ENCODE peak calls at places on chromosomes 3 and 15, in nine cellular contexts. L, H, N, O, B, W, D, S and R are unnamed samples.
A peak's percentile ranks its signal among the peaks of the same experiment; 100 is the strongest.

GRCh38 chr15:68148039-68148438 is 57.1 kb downstream of the CALML4 start:
- DNase-seq in L (no peak), H (no peak), N (no peak), O (no peak), B (no peak), W (no peak), D (no peak), S (no peak), R (no peak)

GRCh38 chr15:67021455-67021854 is 43.9 kb upstream of the SMAD3 start:
- DNase-seq in L (no peak), H (no peak), N (no peak), O (no peak), B (no peak), W (no peak), D (no peak), S (no peak), R (no peak)

GRCh38 chr3:61650276-61650675 is 88.9 kb downstream of the PTPRG start:
- DNase-seq in L (no peak), H (no peak), N (peak; percentile 74), O (no peak), B (peak; percentile 49), W (no peak), D (no peak), S (peak; percentile 74), R (no peak)

GRCh38 chr3:125057186-125057850 is 1.5 kb upstream of the HEG1 start:
- DNase-seq in L (no peak), H (peak; percentile 87), N (peak; percentile 61), O (no peak), B (no peak), W (no peak), D (no peak), S (peak; percentile 50), R (no peak)

GRCh38 chr3:96966181-96966929 is 152.0 kb downstream of the EPHA6 start:
- DNase-seq in L (no peak), H (no peak), N (no peak), O (no peak), B (no peak), W (no peak), D (no peak), S (no peak), R (no peak)

GRCh38 chr15:29570121-29570930 is 251.9 kb downstream of the TJP1 start:
- DNase-seq in L (peak; percentile 41), H (peak; percentile 5), N (no peak), O (no peak), B (peak; percentile 10), W (peak; percentile 12), D (no peak), S (no peak), R (peak; percentile 18)

GRCh38 chr15:59283717-59284336 is 77.2 kb downstream of the LDHAL6B start:
- DNase-seq in L (no peak), H (no peak), N (no peak), O (no peak), B (peak; percentile 88), W (no peak), D (no peak), S (no peak), R (no peak)

GRCh38 chr3:50594253-50594785 is 17.3 kb downstream of the CISH start:
- DNase-seq in L (no peak), H (no peak), N (no peak), O (no peak), B (no peak), W (no peak), D (no peak), S (no peak), R (no peak)

GRCh38 chr3:21912656-21913055 is 161.6 kb upstream of the ZNF385D start:
- DNase-seq in L (no peak), H (no peak), N (no peak), O (no peak), B (no peak), W (no peak), D (no peak), S (no peak), R (no peak)

GRCh38 chr3:13103416-13104058 is 30.3 kb upstream of the IQSEC1 start:
- DNase-seq in L (no peak), H (no peak), N (no peak), O (no peak), B (no peak), W (no peak), D (no peak), S (no peak), R (no peak)

GRCh38 chr3:130896101-130896500 is 2.2 kb downstream of the ATP2C1 start:
- DNase-seq in L (no peak), H (no peak), N (no peak), O (peak; percentile 64), B (no peak), W (peak; percentile 10), D (no peak), S (no peak), R (no peak)

GRCh38 chr3:43378066-43378935 is 92.0 kb downstream of the SNRK start:
- DNase-seq in L (no peak), H (peak; percentile 43), N (peak; percentile 44), O (peak; percentile 81), B (peak; percentile 55), W (peak; percentile 23), D (no peak), S (no peak), R (peak; percentile 64)

GRCh38 chr15:56325186-56325585 is 40.0 kb upstream of the TEX9 start:
- DNase-seq in L (no peak), H (no peak), N (no peak), O (no peak), B (no peak), W (no peak), D (no peak), S (no peak), R (no peak)

GRCh38 chr15:34241376-34242350 is 16.8 kb downstream of the EMC4 start:
- DNase-seq in L (no peak), H (peak; percentile 55), N (no peak), O (peak; percentile 76), B (peak; percentile 18), W (peak; percentile 31), D (no peak), S (no peak), R (peak; percentile 26)

GRCh38 chr15:50484781-50485180 is 60.6 kb downstream of the USP8 start:
- DNase-seq in L (no peak), H (no peak), N (no peak), O (no peak), B (no peak), W (no peak), D (no peak), S (no peak), R (no peak)

GRCh38 chr3:194135806-194136518 is at the start of gene HES1:
- DNase-seq in L (peak; percentile 96), H (peak; percentile 99), N (peak; percentile 98), O (peak; percentile 85), B (peak; percentile 95), W (peak; percentile 98), D (peak; percentile 91), S (peak; percentile 93), R (peak; percentile 94)

GRCh38 chr15:44010114-44010513 is 183.3 kb downstream of the WDR76 start:
- DNase-seq in L (no peak), H (peak; percentile 29), N (no peak), O (no peak), B (no peak), W (no peak), D (no peak), S (no peak), R (no peak)

GRCh38 chr15:60414016-60414682 is 16.4 kb upstream of the ANXA2 start:
- DNase-seq in L (no peak), H (peak; percentile 58), N (no peak), O (no peak), B (no peak), W (no peak), D (no peak), S (no peak), R (no peak)

GRCh38 chr3:67357610-67358458 is 296.6 kb downstream of the SUCLG2 start:
- DNase-seq in L (peak; percentile 37), H (peak; percentile 40), N (no peak), O (peak; percentile 8), B (no peak), W (peak; percentile 26), D (no peak), S (no peak), R (peak; percentile 55)

GRCh38 chr3:42735021-42735420 is 32.4 kb upstream of the HHATL start:
- DNase-seq in L (no peak), H (no peak), N (no peak), O (no peak), B (no peak), W (no peak), D (peak; percentile 10), S (no peak), R (no peak)

GRCh38 chr3:136604961-136605360 is 147.2 kb downstream of the STAG1 start:
- DNase-seq in L (no peak), H (no peak), N (no peak), O (peak; percentile 20), B (no peak), W (no peak), D (no peak), S (no peak), R (no peak)

GRCh38 chr15:80152896-80153876 is at the start of gene FAH:
- DNase-seq in L (no peak), H (peak; percentile 85), N (peak; percentile 54), O (peak; percentile 75), B (peak; percentile 36), W (peak; percentile 42), D (no peak), S (no peak), R (peak; percentile 52)

GRCh38 chr3:180755553-180755952 is 76.3 kb upstream of the CCDC39 start:
- DNase-seq in L (no peak), H (no peak), N (no peak), O (no peak), B (no peak), W (no peak), D (no peak), S (no peak), R (no peak)
- H3K9me3 ChIP-seq in L (no peaks in the 10 kb centered on the region), H (no peaks in the 10 kb centered on the region), N (no peaks in the 10 kb centered on the region), O (no peaks in the 10 kb centered on the region), B (no peaks in the 10 kb centered on the region), W (no peaks in the 10 kb centered on the region), D (peaks cover 3% of the 10 kb centered on the region), S (no peaks in the 10 kb centered on the region), R (no peaks in the 10 kb centered on the region)

GRCh38 chr15:91652610-91653207 is 200.8 kb upstream of the SLCO3A1 start:
- DNase-seq in L (no peak), H (no peak), N (no peak), O (no peak), B (no peak), W (peak; percentile 65), D (no peak), S (no peak), R (no peak)
- H3K36me3 ChIP-seq in L (no peaks in the 10 kb centered on the region), H (no peaks in the 10 kb centered on the region), N (no peaks in the 10 kb centered on the region), O (no peaks in the 10 kb centered on the region), B (no peaks in the 10 kb centered on the region), W (no peaks in the 10 kb centered on the region), D (no peaks in the 10 kb centered on the region), S (no peaks in the 10 kb centered on the region), R (no peaks in the 10 kb centered on the region)

GRCh38 chr3:115100172-115100571 is 46.9 kb downstream of the ZBTB20 start:
- DNase-seq in L (no peak), H (peak; percentile 75), N (peak; percentile 23), O (peak; percentile 59), B (no peak), W (peak; percentile 71), D (no peak), S (no peak), R (no peak)
- H3K4me3 ChIP-seq in L (peak overlapping the region; percentile 39), H (no peak overlapping the region), N (no peak overlapping the region), O (peak overlapping the region; percentile 87), B (peak overlapping the region; percentile 51), W (peak overlapping the region; percentile 44), D (peak overlapping the region; percentile 14), S (peak overlapping the region; percentile 25), R (no peak overlapping the region)

DNA sequence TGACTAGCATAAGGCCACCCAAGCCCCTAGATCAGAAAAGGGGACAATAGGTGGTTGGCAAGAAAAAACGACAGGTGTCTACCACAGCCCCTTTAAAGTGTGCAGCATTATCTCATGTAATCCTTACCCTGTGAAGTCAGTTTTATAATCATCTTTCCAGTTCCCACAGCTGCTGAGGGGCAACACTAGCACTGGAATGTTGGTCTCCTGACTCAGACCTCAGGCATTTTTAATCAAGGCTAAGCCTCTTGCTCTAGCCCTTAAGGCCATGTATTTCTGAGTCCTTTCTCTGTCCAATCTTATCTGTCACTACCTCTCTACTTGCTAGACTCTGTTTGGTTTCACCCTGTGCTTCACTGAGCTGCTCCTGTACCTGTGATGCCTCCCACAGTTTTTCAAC is 171.7 kb downstream of the TLE3 start:
- DNase-seq in L (no peak), H (peak; percentile 48), N (no peak), O (no peak), B (no peak), W (no peak), D (no peak), S (no peak), R (no peak)
- H3K9me3 ChIP-seq in L (peaks cover 14% of the 10 kb centered on the region), H (peaks cover 76% of the 10 kb centered on the region), N (no peaks in the 10 kb centered on the region), O (peaks cover 11% of the 10 kb centered on the region), B (peaks cover 7% of the 10 kb centered on the region), W (peaks cover 14% of the 10 kb centered on the region), D (peaks cover 26% of the 10 kb centered on the region), S (no peaks in the 10 kb centered on the region), R (peaks cover 23% of the 10 kb centered on the region)